ENCODE peak calls at places on chromosomes 3 and 15, in four cellular contexts. L is sigmoid colon; A is neural progenitor cell; P is CD4-positive, alpha-beta memory T cell. E is an unnamed sample.

GRCh38 chr15:98785796-98786581 is 137.7 kb downstream of the IGF1R start:
- DNase-seq in L (no peak), A (peak; percentile 96), P (no peak), E (no peak)

GRCh38 chr15:31377030-31377429 is 50.4 kb downstream of the KLF13 start:
- DNase-seq in L (no peak), A (no peak), P (no peak), E (no peak)

GRCh38 chr15:101489236-101489632 is 273 bp downstream of the PCSK6 start:
- DNase-seq in L (no peak), A (peak; percentile 68), P (no peak), E (no peak)

GRCh38 chr3:48552111-48552911 is 4.3 kb downstream of the PFKFB4 start:
- DNase-seq in L (no peak), A (no peak), P (no peak), E (no peak)

GRCh38 chr15:83106994-83107840 is at the start of gene TM6SF1:
- DNase-seq in L (no peak), A (peak; percentile 46), P (peak; percentile 6), E (no peak)

GRCh38 chr3:159814161-159814560 is 174.5 kb upstream of the IL12A start:
- DNase-seq in L (no peak), A (no peak), P (no peak), E (no peak)

GRCh38 chr3:50118237-50118636 is 29.5 kb downstream of the RBM5 start:
- DNase-seq in L (no peak), A (no peak), P (no peak), E (no peak)

GRCh38 chr3:72380193-72380592 is 468.1 kb downstream of the SHQ1 start:
- DNase-seq in L (no peak), A (peak; percentile 17), P (no peak), E (no peak)

GRCh38 chr3:127216415-127217261 is 23.7 kb downstream of the PRR23E start:
- DNase-seq in L (no peak), A (no peak), P (no peak), E (no peak)

GRCh38 chr3:176521531-176522175 is 675.6 kb downstream of the TBL1XR1 start:
- DNase-seq in L (no peak), A (no peak), P (no peak), E (no peak)

GRCh38 chr3:51681453-51681852 is 10.4 kb downstream of the TEX264 start:
- DNase-seq in L (no peak), A (no peak), P (peak; percentile 66), E (peak; percentile 27)

DNA sequence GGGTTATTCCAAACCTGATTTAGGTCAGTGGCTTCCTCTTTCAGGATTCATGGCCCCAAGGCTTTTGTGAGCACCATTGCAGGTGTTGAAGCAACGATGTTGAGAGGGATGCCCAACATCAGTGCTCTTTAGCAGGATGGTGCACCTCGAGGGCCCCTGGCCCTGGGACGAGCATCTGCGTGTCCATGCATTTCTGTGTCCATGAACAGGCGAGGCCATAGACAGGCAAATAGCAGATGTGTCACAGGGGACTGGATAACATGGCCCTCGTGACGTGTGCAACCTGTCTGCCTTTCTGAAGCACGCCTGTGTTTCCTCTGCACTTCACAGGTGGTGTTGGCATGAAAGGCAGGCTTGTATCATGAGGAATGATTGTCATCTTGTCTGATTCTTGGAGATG is 132.3 kb downstream of the SNRPN start:
- DNase-seq in L (no peak), A (no peak), P (no peak), E (no peak)
- H3K9me3 ChIP-seq in L (peaks cover 17% of the 10 kb centered on the region), A (no peaks in the 10 kb centered on the region), P (peaks cover 77% of the 10 kb centered on the region), E (peaks cover 17% of the 10 kb centered on the region)

GRCh38 chr15:97023131-97023844 is 692.8 kb downstream of the NR2F2 start:
- DNase-seq in L (no peak), A (no peak), P (no peak), E (no peak)
- H3K9me3 ChIP-seq in L (no peaks in the 10 kb centered on the region), A (no peaks in the 10 kb centered on the region), P (no peaks in the 10 kb centered on the region), E (no peaks in the 10 kb centered on the region)

GRCh38 chr15:86799226-86799625 is 719.6 kb downstream of the AGBL1 start:
- DNase-seq in L (no peak), A (no peak), P (no peak), E (no peak)
- H3K9me3 ChIP-seq in L (no peaks in the 10 kb centered on the region), A (no peaks in the 10 kb centered on the region), P (no peaks in the 10 kb centered on the region), E (no peaks in the 10 kb centered on the region)

GRCh38 chr15:22267761-22268160 is 187.4 kb downstream of the OR4M2 start:
- DNase-seq in L (no peak), A (no peak), P (no peak), E (no peak)
- H3K9me3 ChIP-seq in L (no peaks in the 10 kb centered on the region), A (peaks cover 60% of the 10 kb centered on the region), P (no peaks in the 10 kb centered on the region), E (no peaks in the 10 kb centered on the region)

GRCh38 chr15:25066708-25067107 is 111.9 kb downstream of the SNRPN start:
- DNase-seq in L (peak; percentile 41), A (no peak), P (no peak), E (no peak)
- H3K9me3 ChIP-seq in L (peaks cover 91% of the 10 kb centered on the region), A (peaks cover 27% of the 10 kb centered on the region), P (peaks cover 100% of the 10 kb centered on the region), E (peaks cover 54% of the 10 kb centered on the region)

GRCh38 chr15:95622843-95623242 is 707.7 kb upstream of the NR2F2 start:
- DNase-seq in L (no peak), A (no peak), P (no peak), E (no peak)
- H3K9me3 ChIP-seq in L (no peaks in the 10 kb centered on the region), A (no peaks in the 10 kb centered on the region), P (no peaks in the 10 kb centered on the region), E (no peaks in the 10 kb centered on the region)

GRCh38 chr3:197249542-197249941 is 48.9 kb downstream of the DLG1 start:
- DNase-seq in L (no peak), A (no peak), P (no peak), E (no peak)

GRCh38 chr3:197241173-197241572 is 57.2 kb downstream of the DLG1 start:
- DNase-seq in L (no peak), A (no peak), P (no peak), E (no peak)

GRCh38 chr3:197248341-197248740 is 50.1 kb downstream of the DLG1 start:
- DNase-seq in L (no peak), A (no peak), P (no peak), E (no peak)

GRCh38 chr3:197242784-197243432 is 55.5 kb downstream of the DLG1 start:
- DNase-seq in L (no peak), A (peak; percentile 62), P (no peak), E (no peak)

DNA sequence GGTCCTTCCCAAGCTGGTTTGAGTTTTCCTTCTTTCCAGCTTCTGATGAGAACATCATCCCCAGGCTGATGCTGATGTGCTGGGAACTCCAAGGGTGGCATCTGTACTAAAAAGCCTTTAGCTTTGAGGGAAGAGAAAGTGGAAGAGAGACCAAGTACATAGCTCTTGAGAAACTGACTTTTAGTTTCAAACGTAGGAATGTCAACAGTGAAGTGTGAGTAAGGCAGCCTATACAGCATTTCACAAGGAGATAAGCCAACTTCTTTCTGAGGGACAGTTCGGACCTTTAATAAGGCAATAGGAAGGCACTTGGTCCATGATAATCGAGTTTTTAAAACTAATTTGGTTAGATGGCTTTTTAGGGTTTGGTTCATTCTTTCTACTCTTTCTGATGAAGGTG is 53.7 kb downstream of the DLG1 start:
- DNase-seq in L (no peak), A (no peak), P (no peak), E (no peak)
- H3K9me3 ChIP-seq in L (peaks cover 9% of the 10 kb centered on the region), A (peaks cover 13% of the 10 kb centered on the region), P (peaks cover 33% of the 10 kb centered on the region), E (peaks cover 11% of the 10 kb centered on the region)

DNA sequence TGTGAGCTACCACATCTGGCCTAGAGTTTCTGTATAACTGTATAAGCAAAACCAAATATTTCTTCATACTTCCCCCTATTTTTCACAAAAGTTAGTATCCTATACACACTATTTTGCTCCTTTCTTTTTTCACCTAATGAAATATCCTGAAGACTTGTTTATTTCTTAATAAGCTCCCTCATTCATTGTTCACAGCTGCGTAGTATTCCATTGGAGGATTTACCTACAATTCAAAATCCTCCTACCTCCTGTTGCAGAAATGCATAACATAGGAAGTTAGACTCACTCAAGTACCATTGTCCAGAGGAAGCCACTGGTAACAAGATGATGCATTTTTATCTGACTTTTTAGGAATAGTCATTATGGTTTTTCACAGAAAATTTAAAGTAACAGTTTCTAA is 29.6 kb upstream of the TBC1D21 start:
- DNase-seq in L (no peak), A (no peak), P (no peak), E (no peak)
- H3K9me3 ChIP-seq in L (no peaks in the 10 kb centered on the region), A (no peaks in the 10 kb centered on the region), P (no peaks in the 10 kb centered on the region), E (no peaks in the 10 kb centered on the region)

GRCh38 chr3:136901391-136901790 is 39.4 kb downstream of the NCK1 start:
- DNase-seq in L (no peak), A (no peak), P (no peak), E (no peak)
- H3K9me3 ChIP-seq in L (peaks cover 7% of the 10 kb centered on the region), A (no peaks in the 10 kb centered on the region), P (peaks cover 8% of the 10 kb centered on the region), E (no peaks in the 10 kb centered on the region)

E was measured in T-helper 17 cell.